ENCODE peak calls at places on chromosomes 5 and 9, in eight cellular contexts. One of them, this sample, is unnamed. For H3K36me3, the result is how much of the 10 kb centered on the place peaks cover.

GRCh38 chr9:92706218-92706940 is 36.4 kb upstream of the IPPK start:
- DNase-seq in cardiac muscle cell: peak
- DNase-seq in tibial artery: no peak
- DNase-seq in H1: peak
- DNase-seq in left ventricle myocardium inferior: no peak
- DNase-seq in suprapubic skin: no peak
- DNase-seq in HCT116: peak
- DNase-seq in uterus: no peak
- DNase-seq in this sample: no peak

GRCh38 chr9:112894031-112894430 is 3.4 kb upstream of the SLC46A2 start:
- DNase-seq in HCT116: no peak
- DNase-seq in tibial artery: no peak
- DNase-seq in suprapubic skin: no peak
- DNase-seq in uterus: no peak
- DNase-seq in cardiac muscle cell: no peak
- DNase-seq in H1: no peak
- DNase-seq in left ventricle myocardium inferior: no peak
- DNase-seq in this sample: no peak

GRCh38 chr9:36609306-36609705 is 36.6 kb downstream of the MELK start:
- DNase-seq in suprapubic skin: no peak
- DNase-seq in cardiac muscle cell: no peak
- DNase-seq in tibial artery: no peak
- DNase-seq in H1: no peak
- DNase-seq in left ventricle myocardium inferior: no peak
- DNase-seq in HCT116: no peak
- DNase-seq in uterus: no peak
- DNase-seq in this sample: peak

GRCh38 chr5:6365977-6366590 is 12.3 kb downstream of the MED10 start:
- DNase-seq in left ventricle myocardium inferior: no peak
- DNase-seq in H1: no peak
- DNase-seq in HCT116: no peak
- DNase-seq in tibial artery: no peak
- DNase-seq in uterus: no peak
- DNase-seq in suprapubic skin: no peak
- DNase-seq in cardiac muscle cell: no peak
- DNase-seq in this sample: peak

GRCh38 chr5:53170748-53171349 is 61.3 kb upstream of the MOCS2 start:
- DNase-seq in HCT116: peak
- DNase-seq in cardiac muscle cell: peak
- DNase-seq in tibial artery: no peak
- DNase-seq in suprapubic skin: no peak
- DNase-seq in left ventricle myocardium inferior: no peak
- DNase-seq in uterus: no peak
- DNase-seq in H1: no peak
- DNase-seq in this sample: peak

GRCh38 chr5:170585278-170585677 is 81.5 kb downstream of the KCNIP1 start:
- DNase-seq in HCT116: no peak
- DNase-seq in uterus: no peak
- DNase-seq in suprapubic skin: no peak
- DNase-seq in tibial artery: no peak
- DNase-seq in left ventricle myocardium inferior: no peak
- DNase-seq in cardiac muscle cell: no peak
- DNase-seq in H1: no peak
- DNase-seq in this sample: no peak

GRCh38 chr5:31033295-31033694 is 160.2 kb upstream of the CDH6 start:
- DNase-seq in left ventricle myocardium inferior: no peak
- DNase-seq in HCT116: no peak
- DNase-seq in suprapubic skin: no peak
- DNase-seq in cardiac muscle cell: no peak
- DNase-seq in uterus: no peak
- DNase-seq in tibial artery: no peak
- DNase-seq in H1: no peak
- DNase-seq in this sample: no peak

GRCh38 chr5:122772446-122772845 is 2.4 kb upstream of the SNX2 start:
- DNase-seq in cardiac muscle cell: peak
- DNase-seq in left ventricle myocardium inferior: no peak
- DNase-seq in HCT116: no peak
- DNase-seq in suprapubic skin: no peak
- DNase-seq in tibial artery: no peak
- DNase-seq in uterus: no peak
- DNase-seq in H1: no peak
- DNase-seq in this sample: no peak

GRCh38 chr5:2534251-2534650 is 217.2 kb downstream of the IRX2 start:
- DNase-seq in suprapubic skin: no peak
- DNase-seq in cardiac muscle cell: no peak
- DNase-seq in HCT116: no peak
- DNase-seq in tibial artery: no peak
- DNase-seq in H1: no peak
- DNase-seq in left ventricle myocardium inferior: no peak
- DNase-seq in uterus: no peak
- DNase-seq in this sample: no peak

GRCh38 chr5:116738948-116739339 is 164.3 kb upstream of the SEMA6A start:
- DNase-seq in cardiac muscle cell: no peak
- DNase-seq in HCT116: no peak
- DNase-seq in H1: no peak
- DNase-seq in tibial artery: no peak
- DNase-seq in uterus: no peak
- DNase-seq in left ventricle myocardium inferior: no peak
- DNase-seq in suprapubic skin: no peak
- DNase-seq in this sample: no peak

GRCh38 chr5:123206618-123207320 is 117.7 kb downstream of the PRDM6 start:
- DNase-seq in tibial artery: no peak
- DNase-seq in HCT116: no peak
- DNase-seq in uterus: no peak
- DNase-seq in left ventricle myocardium inferior: no peak
- DNase-seq in cardiac muscle cell: no peak
- DNase-seq in H1: no peak
- DNase-seq in suprapubic skin: no peak
- DNase-seq in this sample: no peak

GRCh38 chr5:159170021-159170420 is 39.3 kb downstream of the RNF145 start:
- DNase-seq in suprapubic skin: no peak
- DNase-seq in HCT116: no peak
- DNase-seq in H1: no peak
- DNase-seq in left ventricle myocardium inferior: no peak
- DNase-seq in uterus: no peak
- DNase-seq in tibial artery: no peak
- DNase-seq in cardiac muscle cell: no peak
- DNase-seq in this sample: no peak

GRCh38 chr5:159161361-159162214 is 47.8 kb downstream of the RNF145 start:
- DNase-seq in left ventricle myocardium inferior: no peak
- DNase-seq in HCT116: no peak
- DNase-seq in suprapubic skin: no peak
- DNase-seq in cardiac muscle cell: no peak
- DNase-seq in tibial artery: no peak
- DNase-seq in H1: no peak
- DNase-seq in uterus: no peak
- DNase-seq in this sample: no peak

GRCh38 chr5:159163027-159163699 is 46.2 kb downstream of the RNF145 start:
- DNase-seq in uterus: no peak
- DNase-seq in HCT116: peak
- DNase-seq in suprapubic skin: no peak
- DNase-seq in tibial artery: no peak
- DNase-seq in cardiac muscle cell: no peak
- DNase-seq in left ventricle myocardium inferior: no peak
- DNase-seq in H1: no peak
- DNase-seq in this sample: no peak

GRCh38 chr5:159163700-159164044 is 45.7 kb downstream of the RNF145 start:
- DNase-seq in HCT116: no peak
- DNase-seq in tibial artery: no peak
- DNase-seq in H1: no peak
- DNase-seq in suprapubic skin: no peak
- DNase-seq in cardiac muscle cell: no peak
- DNase-seq in uterus: no peak
- DNase-seq in left ventricle myocardium inferior: no peak
- DNase-seq in this sample: no peak

GRCh38 chr5:159166416-159166815 is 42.9 kb downstream of the RNF145 start:
- DNase-seq in tibial artery: no peak
- DNase-seq in HCT116: no peak
- DNase-seq in left ventricle myocardium inferior: no peak
- DNase-seq in H1: no peak
- DNase-seq in suprapubic skin: no peak
- DNase-seq in uterus: no peak
- DNase-seq in cardiac muscle cell: no peak
- DNase-seq in this sample: no peak
- H3K36me3 ChIP-seq in tibial artery: under half
- H3K36me3 ChIP-seq in HCT116: under half
- H3K36me3 ChIP-seq in left ventricle myocardium inferior: half or more
- H3K36me3 ChIP-seq in H1: under half
- H3K36me3 ChIP-seq in suprapubic skin: under half
- H3K36me3 ChIP-seq in uterus: under half
- H3K36me3 ChIP-seq in cardiac muscle cell: under half
- H3K36me3 ChIP-seq in this sample: under half

GRCh38 chr5:80407735-80408474 is at the start of gene ZFYVE16:
- DNase-seq in uterus: peak
- DNase-seq in suprapubic skin: peak
- DNase-seq in cardiac muscle cell: peak
- DNase-seq in H1: peak
- DNase-seq in tibial artery: peak
- DNase-seq in left ventricle myocardium inferior: peak
- DNase-seq in HCT116: peak
- DNase-seq in this sample: peak
- TF ChIP-seq CTCF in uterus: peak
- TF ChIP-seq CTCF in suprapubic skin: peak
- TF ChIP-seq CTCF in cardiac muscle cell: peak
- TF ChIP-seq CTCF in H1: no peak
- TF ChIP-seq CTCF in tibial artery: peak
- TF ChIP-seq CTCF in left ventricle myocardium inferior: no peak
- TF ChIP-seq CTCF in HCT116: no peak
- TF ChIP-seq CTCF in this sample: no peak

GRCh38 chr9:131650254-131650653 is 89.6 kb downstream of the RAPGEF1 start:
- DNase-seq in suprapubic skin: peak
- DNase-seq in HCT116: no peak
- DNase-seq in uterus: no peak
- DNase-seq in cardiac muscle cell: no peak
- DNase-seq in left ventricle myocardium inferior: no peak
- DNase-seq in tibial artery: peak
- DNase-seq in H1: no peak
- DNase-seq in this sample: peak
- H3K36me3 ChIP-seq in suprapubic skin: under half
- H3K36me3 ChIP-seq in HCT116: under half
- H3K36me3 ChIP-seq in uterus: under half
- H3K36me3 ChIP-seq in cardiac muscle cell: under half
- H3K36me3 ChIP-seq in left ventricle myocardium inferior: under half
- H3K36me3 ChIP-seq in tibial artery: under half
- H3K36me3 ChIP-seq in H1: under half
- H3K36me3 ChIP-seq in this sample: under half

GRCh38 chr5:118692811-118693342 is 295.5 kb downstream of the DTWD2 start:
- DNase-seq in uterus: no peak
- DNase-seq in H1: no peak
- DNase-seq in HCT116: no peak
- DNase-seq in left ventricle myocardium inferior: no peak
- DNase-seq in cardiac muscle cell: peak
- DNase-seq in tibial artery: no peak
- DNase-seq in suprapubic skin: no peak
- DNase-seq in this sample: no peak
- TF ChIP-seq CTCF in uterus: no peak
- TF ChIP-seq CTCF in H1: peak
- TF ChIP-seq CTCF in HCT116: no peak
- TF ChIP-seq CTCF in left ventricle myocardium inferior: no peak
- TF ChIP-seq CTCF in cardiac muscle cell: no peak
- TF ChIP-seq CTCF in tibial artery: no peak
- TF ChIP-seq CTCF in suprapubic skin: no peak
- TF ChIP-seq CTCF in this sample: no peak

GRCh38 chr5:72130342-72130741 is 23.1 kb downstream of the MAP1B start:
- DNase-seq in cardiac muscle cell: no peak
- DNase-seq in HCT116: no peak
- DNase-seq in H1: no peak
- DNase-seq in left ventricle myocardium inferior: no peak
- DNase-seq in uterus: no peak
- DNase-seq in suprapubic skin: no peak
- DNase-seq in tibial artery: no peak
- DNase-seq in this sample: no peak
- H3K36me3 ChIP-seq in cardiac muscle cell: under half
- H3K36me3 ChIP-seq in HCT116: under half
- H3K36me3 ChIP-seq in H1: under half
- H3K36me3 ChIP-seq in left ventricle myocardium inferior: under half
- H3K36me3 ChIP-seq in uterus: under half
- H3K36me3 ChIP-seq in suprapubic skin: under half
- H3K36me3 ChIP-seq in tibial artery: under half
- H3K36me3 ChIP-seq in this sample: under half

GRCh38 chr5:78627175-78627574 is 21.4 kb downstream of the LHFPL2 start:
- DNase-seq in H1: no peak
- DNase-seq in left ventricle myocardium inferior: no peak
- DNase-seq in uterus: no peak
- DNase-seq in tibial artery: no peak
- DNase-seq in HCT116: no peak
- DNase-seq in suprapubic skin: no peak
- DNase-seq in cardiac muscle cell: no peak
- DNase-seq in this sample: peak
- TF ChIP-seq CTCF in H1: peak
- TF ChIP-seq CTCF in left ventricle myocardium inferior: peak
- TF ChIP-seq CTCF in uterus: peak
- TF ChIP-seq CTCF in tibial artery: peak
- TF ChIP-seq CTCF in HCT116: peak
- TF ChIP-seq CTCF in suprapubic skin: no peak
- TF ChIP-seq CTCF in cardiac muscle cell: peak
- TF ChIP-seq CTCF in this sample: no peak